ENCODE peak calls at places on chromosomes 13 and 19, in seven cellular contexts. W, N, J, R, B, V and G are unnamed samples. For H3K4me1 and H3K9me3, the result is how much of the 10 kb centered on the place peaks cover.

GRCh38 chr13:110399801-110400200 is 92.7 kb downstream of the COL4A2 start:
- DNase-seq in W (peak), N (no peak), J (no peak), R (no peak), B (no peak), V (no peak), G (no peak)

GRCh38 chr19:47107201-47107952 is 6.2 kb downstream of the ZC3H4 start:
- DNase-seq in W (peak), N (no peak), J (no peak), R (no peak), B (no peak), V (no peak), G (peak)

GRCh38 chr13:96982672-96983071 is 11.6 kb downstream of the OXGR1 start:
- DNase-seq in W (no peak), N (no peak), J (no peak), R (no peak), B (no peak), V (no peak), G (no peak)

GRCh38 chr13:97978661-97979450 is 25.4 kb downstream of the IPO5 start:
- DNase-seq in W (peak), N (no peak), J (peak), R (no peak), B (no peak), V (no peak), G (no peak)

GRCh38 chr19:45643024-45643926 is 4.1 kb upstream of the EML2 start:
- DNase-seq in W (peak), N (no peak), J (peak), R (peak), B (peak), V (peak), G (peak)

GRCh38 chr19:35264281-35265125 is 4.3 kb upstream of the USF2 start:
- DNase-seq in W (no peak), N (no peak), J (no peak), R (peak), B (no peak), V (no peak), G (no peak)

GRCh38 chr13:105545811-105546210 is 989.7 kb downstream of the EFNB2 start:
- DNase-seq in W (no peak), N (no peak), J (no peak), R (no peak), B (no peak), V (no peak), G (no peak)

GRCh38 chr13:21013682-21014038 is 47.7 kb downstream of the LATS2 start:
- DNase-seq in W (no peak), N (no peak), J (no peak), R (no peak), B (no peak), V (no peak), G (no peak)

GRCh38 chr19:56015756-56016155 is 29.2 kb downstream of the NLRP5 start:
- DNase-seq in W (no peak), N (no peak), J (no peak), R (no peak), B (no peak), V (peak), G (no peak)

GRCh38 chr19:30155529-30156200 is 213.6 kb downstream of the URI1 start:
- DNase-seq in W (no peak), N (no peak), J (no peak), R (no peak), B (no peak), V (no peak), G (no peak)

GRCh38 chr13:30572859-30573275 is 44.9 kb upstream of the USPL1 start:
- DNase-seq in W (peak), N (no peak), J (no peak), R (no peak), B (no peak), V (no peak), G (peak)

GRCh38 chr19:46218160-46218559 is 11.4 kb upstream of the IGFL1 start:
- DNase-seq in W (peak), N (no peak), J (peak), R (no peak), B (no peak), V (peak), G (peak)

GRCh38 chr19:10037809-10038208 is 24.5 kb downstream of the RDH8 start:
- DNase-seq in W (no peak), N (no peak), J (no peak), R (no peak), B (no peak), V (no peak), G (no peak)

DNA sequence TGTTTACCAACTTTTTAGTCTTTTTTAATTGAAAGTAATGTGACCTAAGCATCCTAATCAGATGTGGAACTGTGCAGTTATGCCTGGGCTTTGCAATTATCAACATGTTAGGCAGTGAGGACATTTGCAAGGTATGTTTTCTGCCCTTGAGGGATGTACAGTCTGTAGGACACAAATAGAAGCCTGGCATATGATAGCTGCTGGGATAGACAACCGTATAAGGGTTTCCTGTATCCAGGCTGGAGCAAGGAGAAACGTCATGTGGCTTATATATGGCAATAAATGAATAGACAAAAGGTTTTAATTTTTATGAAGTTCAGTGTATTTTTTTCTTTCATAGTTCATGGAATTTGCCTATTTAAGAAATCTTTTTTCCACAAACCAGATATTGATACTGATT is 2.0 kb upstream of the VPS36 start:
- DNase-seq in W (no peak), N (no peak), J (no peak), R (no peak), B (no peak), V (no peak), G (no peak)
- H3K4me1 ChIP-seq in W (under half), N (under half), J (under half), R (under half), B (under half), V (under half), G (half or more)

GRCh38 chr19:40231057-40231456 is 4.6 kb upstream of the CCNP start:
- DNase-seq in W (no peak), N (no peak), J (no peak), R (no peak), B (no peak), V (no peak), G (no peak)
- H3K4me3 ChIP-seq in W (no peak), N (no peak), J (no peak), R (no peak), B (no peak), V (no peak), G (no peak)

GRCh38 chr19:58182577-58182988 is 278 bp upstream of the ZNF274 start:
- DNase-seq in W (no peak), N (no peak), J (no peak), R (no peak), B (no peak), V (no peak), G (no peak)
- H3K9me3 ChIP-seq in W (half or more), N (half or more), J (half or more), R (half or more), B (half or more), V (half or more), G (under half)

GRCh38 chr19:40378509-40378908 is 11.5 kb downstream of the HIPK4 start:
- DNase-seq in W (no peak), N (no peak), J (no peak), R (no peak), B (no peak), V (no peak), G (no peak)
- H3K4me1 ChIP-seq in W (under half), N (under half), J (under half), R (under half), B (under half), V (under half), G (under half)

GRCh38 chr19:37077615-37077928 is 661 bp upstream of the ZNF420 start:
- DNase-seq in W (peak), N (no peak), J (peak), R (no peak), B (no peak), V (no peak), G (no peak)
- H3K4me3 ChIP-seq in W (peak), N (peak), J (peak), R (peak), B (peak), V (peak), G (peak)